ENCODE peak calls at places on chromosome 14, in ten cellular contexts. C is stimulated activated CD8-positive, alpha-beta memory T cell treated with anti-CD3 and anti-CD28 coated beads, Interleukin-12 subunit alpha, Interleukin-12 subunit beta, amount 100 ng/mL, for 1 hour; Q is PC-3; B is germinal center; J is SIG-M5; L is EL; R is C1 segment of cervical spinal cord; X is activated gamma-delta T cell treated with Interleukin-2 at 50 U/mL for 16 hours; S is GM23338; P is DMS79. V is an unnamed sample.

GRCh38 chr14:100982764-100983163 is 79.2 kb upstream of the RTL1 start:
- DNase-seq in C (no peak), Q (peak; percentile 80), B (no peak), J (no peak), L (peak; percentile 47), R (no peak), X (no peak), S (no peak), P (no peak), V (no peak)

GRCh38 chr14:106459971-106460730 is 933.8 kb downstream of the TMEM121 start:
- DNase-seq in C (peak; percentile 43), Q (no peak), B (peak; percentile 21), J (no peak), L (no peak), R (no peak), X (peak; percentile 71), S (peak; percentile 4), P (no peak), V (no peak)

GRCh38 chr14:56059054-56059453 is 59.2 kb upstream of the PELI2 start:
- DNase-seq in C (no peak), Q (no peak), B (no peak), J (peak; percentile 14), L (no peak), R (no peak), X (no peak), S (no peak), P (no peak), V (no peak)

GRCh38 chr14:86515195-86515594 is 985.3 kb downstream of the FLRT2 start:
- DNase-seq in C (no peak), Q (no peak), B (no peak), J (no peak), L (no peak), R (no peak), X (no peak), S (no peak), P (no peak), V (no peak)

GRCh38 chr14:95023886-95024285 is 133.4 kb downstream of the DICER1 start:
- DNase-seq in C (no peak), Q (no peak), B (no peak), J (no peak), L (peak; percentile 50), R (no peak), X (no peak), S (no peak), P (no peak), V (no peak)

GRCh38 chr14:58426819-58427288 is 477 bp downstream of the TIMM9 start:
- DNase-seq in C (peak; percentile 16), Q (no peak), B (peak; percentile 43), J (peak; percentile 1), L (peak; percentile 74), R (peak; percentile 64), X (peak; percentile 40), S (peak; percentile 80), P (peak; percentile 58), V (peak; percentile 79)

GRCh38 chr14:95294834-95295599 is 24.7 kb downstream of the CLMN start:
- DNase-seq in C (no peak), Q (peak; percentile 87), B (no peak), J (no peak), L (no peak), R (no peak), X (no peak), S (no peak), P (no peak), V (peak; percentile 42)

GRCh38 chr14:89504602-89505320 is 87.7 kb upstream of the FOXN3 start:
- DNase-seq in C (no peak), Q (peak; percentile 35), B (no peak), J (peak; percentile 59), L (peak; percentile 83), R (no peak), X (no peak), S (no peak), P (no peak), V (no peak)

V was measured in kidney.